ENCODE peak calls at places on chromosomes 11 and 22, in nine cellular contexts. T is uterus, U is heart left ventricle, Z is neural progenitor cell, D is brain microvascular endothelial cell, F is AG04450, R is neuronal stem cell, P is ovary, O is stomach. Y is an unnamed sample.

GRCh38 chr11:77522215-77522614 is 48.3 kb upstream of the PAK1 start:
- DNase-seq in T (no peak), U (no peak), Z (no peak), D (no peak), F (no peak), R (no peak), P (no peak), O (no peak), Y (peak)

GRCh38 chr11:62844154-62844553 is 4.8 kb upstream of the WDR74 start:
- DNase-seq in T (no peak), U (no peak), Z (no peak), D (no peak), F (no peak), R (no peak), P (no peak), O (no peak), Y (no peak)

GRCh38 chr22:46652081-46652929 is 32.1 kb downstream of the GRAMD4 start:
- DNase-seq in T (no peak), U (peak), Z (no peak), D (peak), F (no peak), R (no peak), P (no peak), O (no peak), Y (no peak)

GRCh38 chr11:102485095-102485722 is 32.6 kb upstream of the TMEM123 start:
- DNase-seq in T (no peak), U (no peak), Z (no peak), D (no peak), F (no peak), R (no peak), P (no peak), O (no peak), Y (no peak)

GRCh38 chr22:48897959-48898358 is 929.7 kb downstream of the BRD1 start:
- DNase-seq in T (no peak), U (no peak), Z (no peak), D (no peak), F (no peak), R (no peak), P (no peak), O (no peak), Y (no peak)

GRCh38 chr22:37599161-37599560 is 9.5 kb upstream of the GGA1 start:
- DNase-seq in T (no peak), U (no peak), Z (no peak), D (no peak), F (no peak), R (no peak), P (no peak), O (no peak), Y (peak)

GRCh38 chr11:8297781-8298440 is 34.2 kb upstream of the LMO1 start:
- DNase-seq in T (no peak), U (no peak), Z (no peak), D (no peak), F (no peak), R (no peak), P (no peak), O (peak), Y (no peak)

GRCh38 chr11:45658292-45658991 is 7.0 kb downstream of the CHST1 start:
- DNase-seq in T (peak), U (peak), Z (peak), D (peak), F (no peak), R (no peak), P (peak), O (peak), Y (no peak)

GRCh38 chr11:8800498-8801110 is 110.4 kb upstream of the AKIP1 start:
- DNase-seq in T (no peak), U (no peak), Z (no peak), D (no peak), F (no peak), R (no peak), P (no peak), O (no peak), Y (no peak)

GRCh38 chr11:35211952-35212351 is 73.0 kb downstream of the CD44 start:
- DNase-seq in T (no peak), U (no peak), Z (no peak), D (no peak), F (no peak), R (no peak), P (no peak), O (no peak), Y (no peak)

GRCh38 chr11:35215945-35216344 is 77.0 kb downstream of the CD44 start:
- DNase-seq in T (no peak), U (no peak), Z (no peak), D (no peak), F (no peak), R (no peak), P (no peak), O (no peak), Y (no peak)

GRCh38 chr11:35214181-35214770 is 75.3 kb downstream of the CD44 start:
- DNase-seq in T (no peak), U (no peak), Z (no peak), D (no peak), F (no peak), R (no peak), P (no peak), O (no peak), Y (no peak)

GRCh38 chr11:35216962-35217667 is 78.1 kb downstream of the CD44 start:
- DNase-seq in T (no peak), U (no peak), Z (no peak), D (no peak), F (no peak), R (no peak), P (no peak), O (no peak), Y (peak)

GRCh38 chr11:35214792-35215193 is 75.8 kb downstream of the CD44 start:
- DNase-seq in T (no peak), U (no peak), Z (peak), D (peak), F (peak), R (no peak), P (no peak), O (no peak), Y (peak)
- H3K27ac ChIP-seq in T (no peak), U (no peak), Z (no peak), D (peak), F (peak), R (no peak), P (no peak), O (no peak), Y (peak)

GRCh38 chr11:96341237-96342130 is 1.5 kb downstream of the MAML2 start:
- DNase-seq in T (peak), U (peak), Z (peak), D (no peak), F (no peak), R (peak), P (peak), O (peak), Y (peak)

GRCh38 chr11:96340555-96340885 is 2.5 kb downstream of the MAML2 start:
- DNase-seq in T (no peak), U (no peak), Z (no peak), D (no peak), F (no peak), R (no peak), P (no peak), O (no peak), Y (no peak)

GRCh38 chr11:96337541-96338530 is 5.2 kb downstream of the MAML2 start:
- DNase-seq in T (no peak), U (no peak), Z (no peak), D (no peak), F (no peak), R (no peak), P (no peak), O (no peak), Y (no peak)

GRCh38 chr11:96338910-96339703 is 3.9 kb downstream of the MAML2 start:
- DNase-seq in T (no peak), U (peak), Z (no peak), D (peak), F (no peak), R (no peak), P (peak), O (no peak), Y (no peak)

DNA sequence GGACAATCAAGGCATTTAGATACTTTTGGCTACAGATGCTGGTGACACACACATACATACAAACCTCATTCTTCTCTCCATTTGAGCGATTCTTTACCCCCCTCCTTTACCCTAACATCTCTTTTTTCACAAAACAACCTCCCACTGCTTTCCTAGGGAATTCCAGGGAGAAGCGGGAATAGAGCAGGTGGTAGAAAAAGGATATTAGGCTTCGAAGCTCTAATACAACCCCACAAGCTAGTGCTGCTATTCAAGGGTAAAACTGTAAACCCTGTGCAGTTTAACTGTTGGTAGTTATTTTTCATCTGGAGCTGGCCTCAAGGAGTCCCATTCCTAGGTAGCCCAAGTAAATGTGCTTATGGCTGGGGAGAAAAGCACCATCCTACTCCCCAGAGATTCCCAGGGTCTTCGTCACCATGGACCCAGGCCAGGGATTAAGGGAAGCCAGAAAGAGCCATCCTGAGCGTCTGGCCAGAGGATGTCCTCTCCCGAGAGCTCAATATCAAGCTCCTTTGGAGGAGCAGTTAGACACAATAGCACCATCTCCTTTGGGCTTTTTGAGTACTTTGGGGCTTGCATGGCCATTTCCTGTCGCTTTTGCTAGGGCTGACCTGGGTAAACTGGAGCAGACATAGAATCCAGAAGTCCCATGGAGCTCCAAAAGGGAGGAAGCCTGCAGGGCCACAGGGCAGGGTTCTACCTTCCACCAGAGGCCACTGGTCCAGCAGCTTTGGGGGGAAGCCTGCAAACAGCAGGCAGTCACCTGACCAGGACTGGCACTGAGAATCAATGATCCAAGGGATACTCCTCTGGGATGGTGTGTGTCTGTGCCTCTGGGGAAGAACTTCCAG is 3.1 kb downstream of the MAML2 start:
- DNase-seq in T (no peak), U (no peak), Z (no peak), D (no peak), F (no peak), R (no peak), P (no peak), O (no peak), Y (no peak)
- H3K4me3 ChIP-seq in T (peak), U (peak), Z (no peak), D (peak), F (peak), R (no peak), P (peak), O (peak), Y (peak)

DNA sequence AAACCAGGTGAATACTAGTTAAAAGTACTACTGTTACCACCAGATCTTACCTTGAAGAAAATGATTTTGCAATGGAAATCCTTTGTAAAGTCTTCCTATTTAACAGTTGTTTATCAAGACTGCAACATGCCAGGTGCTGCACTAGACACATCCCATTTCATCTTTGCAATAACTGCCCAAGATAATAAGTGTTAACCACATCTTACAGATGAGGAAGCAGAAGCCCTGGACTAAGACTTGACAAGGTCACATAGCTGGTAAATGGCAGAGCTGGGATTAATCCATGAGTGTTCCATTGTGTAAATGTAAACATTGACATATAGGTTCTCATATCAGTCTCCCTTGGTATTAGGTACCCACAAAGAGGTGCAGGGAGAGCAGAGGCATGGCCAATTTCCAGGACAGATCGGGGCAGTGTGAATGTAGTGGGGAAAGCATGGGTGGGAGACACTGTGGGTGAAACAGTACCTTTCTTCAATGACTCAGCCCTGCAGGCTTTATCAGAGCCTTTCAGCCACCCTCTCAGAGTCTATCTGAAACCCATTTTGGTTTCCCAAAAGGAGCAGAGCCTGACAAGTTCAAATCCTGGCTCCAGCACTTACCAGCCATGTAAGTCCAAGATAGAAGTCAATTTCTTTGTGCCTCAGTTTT is 17.9 kb downstream of the MICAL2 start:
- DNase-seq in T (no peak), U (no peak), Z (no peak), D (no peak), F (no peak), R (no peak), P (no peak), O (no peak), Y (no peak)
- H3K27ac ChIP-seq in T (peak), U (no peak), Z (no peak), D (no peak), F (no peak), R (no peak), P (no peak), O (no peak), Y (no peak)

DNA sequence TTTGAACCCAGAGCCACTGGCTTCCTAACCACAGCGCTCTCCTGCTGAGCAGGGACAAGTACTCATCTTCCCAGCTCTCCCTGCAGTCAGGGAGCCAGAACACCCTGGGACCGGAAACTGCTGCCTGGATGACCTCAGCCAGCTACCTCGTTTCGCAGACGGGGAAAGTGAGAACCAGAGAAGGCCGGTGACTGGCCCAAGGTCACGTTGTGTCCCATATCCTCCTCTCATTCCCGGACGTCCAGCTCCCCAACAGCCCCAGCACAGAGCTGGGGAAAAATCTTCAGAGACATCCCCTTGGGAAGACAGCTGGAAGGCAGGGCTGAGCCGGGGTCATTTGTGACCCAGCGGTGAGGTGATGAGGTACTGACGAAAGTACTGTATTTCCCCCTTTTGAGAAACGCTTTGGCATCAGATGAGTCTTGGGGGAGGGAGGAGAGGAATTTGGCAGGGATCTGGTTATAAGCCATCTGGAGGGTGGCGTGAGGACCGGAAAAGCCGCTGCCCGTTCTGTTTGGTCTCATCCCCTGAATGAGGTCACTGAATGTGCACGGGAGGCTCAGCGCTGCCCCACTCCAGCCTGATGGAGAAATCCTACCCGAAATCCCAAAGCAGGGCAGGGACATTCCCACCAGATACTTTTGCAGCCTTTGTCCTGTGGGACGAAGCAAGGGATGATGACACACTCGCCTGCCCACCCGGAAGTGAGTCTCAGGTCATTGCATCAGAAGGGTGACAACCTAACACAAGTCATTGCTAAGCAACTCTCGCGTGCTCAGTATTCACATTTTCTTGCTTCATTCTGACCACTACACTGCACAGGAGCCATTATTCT is 41.1 kb downstream of the LIF start:
- DNase-seq in T (peak), U (peak), Z (no peak), D (peak), F (peak), R (no peak), P (no peak), O (peak), Y (peak)
- H3K4me3 ChIP-seq in T (no peak), U (no peak), Z (no peak), D (no peak), F (no peak), R (no peak), P (no peak), O (no peak), Y (peak)